ENCODE peak calls at places on chromosomes 1 and 21, in five cellular contexts. R, M, U, Z and V are unnamed samples. For H3K36me3, the result is how much of the 10 kb centered on the place peaks cover.

GRCh38 chr1:9901148-9902059 is 8.7 kb downstream of the CTNNBIP1 start:
- DNase-seq in U (no peak), Z (no peak), M (no peak), R (no peak), V (peak)

GRCh38 chr21:44407493-44407892 is 47.8 kb upstream of the LRRC3 start:
- DNase-seq in U (no peak), M (no peak), R (no peak), Z (no peak), V (no peak)

GRCh38 chr1:12457771-12458170 is 160.2 kb downstream of the DHRS3 start:
- DNase-seq in M (no peak), Z (peak), R (peak), U (no peak), V (no peak)

GRCh38 chr21:37367758-37368535 is 1.4 kb downstream of the DYRK1A start:
- DNase-seq in M (no peak), Z (peak), R (peak), U (peak), V (peak)

GRCh38 chr1:182990413-182991144 is 32.6 kb upstream of the LAMC1 start:
- DNase-seq in Z (no peak), M (no peak), U (no peak), R (peak), V (no peak)

GRCh38 chr1:94398356-94398755 is 19.8 kb upstream of the ABCD3 start:
- DNase-seq in U (no peak), R (no peak), M (no peak), Z (no peak), V (no peak)

GRCh38 chr1:160117709-160118183 is 2.2 kb downstream of the ATP1A2 start:
- DNase-seq in U (no peak), R (peak), Z (peak), M (no peak), V (no peak)

GRCh38 chr1:157085416-157085815 is 14.2 kb downstream of the ETV3L start:
- DNase-seq in M (no peak), U (no peak), R (peak), Z (no peak), V (no peak)

GRCh38 chr1:153771841-153772593 is 3.2 kb upstream of the SLC27A3 start:
- DNase-seq in M (no peak), R (no peak), Z (no peak), U (peak), V (peak)

GRCh38 chr1:75135829-75136142 is 1.6 kb downstream of the LHX8 start:
- DNase-seq in R (peak), U (peak), Z (no peak), M (no peak), V (no peak)

GRCh38 chr1:29711582-29712274 is 475.4 kb downstream of the PTPRU start:
- DNase-seq in M (no peak), U (no peak), R (peak), Z (no peak), V (no peak)

GRCh38 chr1:161081151-161081405 is 8.3 kb downstream of the NECTIN4 start:
- DNase-seq in Z (no peak), U (no peak), M (no peak), R (no peak), V (no peak)

GRCh38 chr1:29122662-29122986 is 1.1 kb downstream of the TMEM200B start:
- DNase-seq in R (peak), Z (peak), U (peak), M (no peak), V (no peak)

GRCh38 chr1:201540846-201541735 is 2.2 kb downstream of the NAV1 start:
- DNase-seq in M (no peak), U (no peak), R (no peak), Z (no peak), V (no peak)

GRCh38 chr1:192726820-192727504 is 81.9 kb upstream of the RGS2 start:
- DNase-seq in M (no peak), R (no peak), U (no peak), Z (no peak), V (no peak)

GRCh38 chr1:27563407-27564263 is 40.3 kb downstream of the AHDC1 start:
- DNase-seq in U (no peak), R (peak), Z (peak), M (no peak), V (peak)

GRCh38 chr1:216270086-216270773 is 153.0 kb downstream of the USH2A start:
- DNase-seq in M (no peak), U (no peak), Z (no peak), R (no peak), V (no peak)

GRCh38 chr1:59332983-59333382 is 36.1 kb downstream of the FGGY start:
- DNase-seq in Z (no peak), U (no peak), M (no peak), R (peak), V (no peak)

GRCh38 chr21:42434884-42435283 is 31.2 kb downstream of the UBASH3A start:
- DNase-seq in R (no peak), Z (no peak), M (no peak), U (no peak), V (no peak)

GRCh38 chr1:76010802-76011201 is 63.7 kb upstream of the ST6GALNAC3 start:
- DNase-seq in M (no peak), R (no peak), Z (no peak), U (no peak), V (no peak)

GRCh38 chr1:159804924-159805323 is 2.8 kb downstream of the FCRL6 start:
- DNase-seq in R (no peak), M (no peak), Z (no peak), U (no peak), V (no peak)

GRCh38 chr21:42552407-42553336 is 39.0 kb downstream of the SLC37A1 start:
- DNase-seq in M (no peak), R (no peak), Z (peak), U (no peak), V (no peak)

GRCh38 chr1:67853704-67854103 is 20.4 kb upstream of the GNG12 start:
- DNase-seq in U (peak), Z (no peak), M (no peak), R (peak), V (peak)

DNA sequence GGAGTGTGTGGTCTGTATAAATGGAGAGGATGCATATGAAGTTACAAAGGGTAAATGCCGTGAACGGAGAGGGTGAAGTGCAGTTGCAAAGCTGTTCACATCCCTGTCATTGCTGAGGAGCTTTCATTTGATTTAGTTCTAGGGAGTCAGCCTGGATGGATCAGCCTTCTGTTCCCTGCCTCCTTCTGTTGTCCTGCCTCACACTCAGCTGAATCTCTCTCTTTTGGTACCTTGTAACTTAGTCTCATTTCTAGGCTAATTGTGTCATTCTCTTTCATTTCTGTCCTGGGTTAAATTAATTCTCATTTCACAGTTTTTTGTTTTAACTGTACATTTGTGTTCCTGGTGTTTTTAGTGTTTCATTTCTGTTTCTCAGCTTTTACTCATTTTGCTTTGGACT is 133.2 kb upstream of the COL6A1 start:
- DNase-seq in M (no peak), Z (no peak), R (no peak), U (no peak), V (no peak)
- H3K36me3 ChIP-seq in M (under half), Z (under half), R (under half), U (under half), V (under half)

GRCh38 chr1:174747613-174748012 is 252.1 kb upstream of the CACYBP start:
- DNase-seq in M (no peak), U (no peak), Z (no peak), R (no peak), V (no peak)
- TF ChIP-seq CTCF in M (no peak), U (no peak), Z (no peak), R (no peak), V (no peak)

GRCh38 chr1:26541816-26542711 is 12.5 kb downstream of the RPS6KA1 start:
- DNase-seq in M (peak), Z (peak), U (peak), R (peak), V (peak)

GRCh38 chr1:26542781-26543443 is 13.4 kb downstream of the RPS6KA1 start:
- DNase-seq in Z (no peak), R (no peak), U (no peak), M (no peak), V (no peak)

GRCh38 chr1:26540346-26540745 is 10.8 kb downstream of the RPS6KA1 start:
- DNase-seq in Z (no peak), U (no peak), R (no peak), M (no peak), V (peak)

GRCh38 chr1:26539722-26540121 is 10.2 kb downstream of the RPS6KA1 start:
- DNase-seq in M (no peak), Z (no peak), R (no peak), U (no peak), V (peak)

GRCh38 chr1:26541431-26541815 is 11.9 kb downstream of the RPS6KA1 start:
- DNase-seq in U (no peak), R (no peak), M (no peak), Z (no peak), V (no peak)
- H3K27ac ChIP-seq in U (peak), R (no peak), M (peak), Z (no peak), V (no peak)

GRCh38 chr1:151425103-151425502 is 25.7 kb downstream of the PSMB4 start:
- DNase-seq in M (no peak), Z (no peak), R (no peak), U (no peak), V (no peak)
- H3K36me3 ChIP-seq in M (under half), Z (half or more), R (under half), U (under half), V (under half)

GRCh38 chr1:197807216-197807615 is 31.9 kb upstream of the DENND1B start:
- DNase-seq in R (no peak), M (no peak), U (no peak), Z (no peak), V (no peak)
- TF ChIP-seq CTCF in R (no peak), M (no peak), U (no peak), Z (no peak), V (no peak)

DNA sequence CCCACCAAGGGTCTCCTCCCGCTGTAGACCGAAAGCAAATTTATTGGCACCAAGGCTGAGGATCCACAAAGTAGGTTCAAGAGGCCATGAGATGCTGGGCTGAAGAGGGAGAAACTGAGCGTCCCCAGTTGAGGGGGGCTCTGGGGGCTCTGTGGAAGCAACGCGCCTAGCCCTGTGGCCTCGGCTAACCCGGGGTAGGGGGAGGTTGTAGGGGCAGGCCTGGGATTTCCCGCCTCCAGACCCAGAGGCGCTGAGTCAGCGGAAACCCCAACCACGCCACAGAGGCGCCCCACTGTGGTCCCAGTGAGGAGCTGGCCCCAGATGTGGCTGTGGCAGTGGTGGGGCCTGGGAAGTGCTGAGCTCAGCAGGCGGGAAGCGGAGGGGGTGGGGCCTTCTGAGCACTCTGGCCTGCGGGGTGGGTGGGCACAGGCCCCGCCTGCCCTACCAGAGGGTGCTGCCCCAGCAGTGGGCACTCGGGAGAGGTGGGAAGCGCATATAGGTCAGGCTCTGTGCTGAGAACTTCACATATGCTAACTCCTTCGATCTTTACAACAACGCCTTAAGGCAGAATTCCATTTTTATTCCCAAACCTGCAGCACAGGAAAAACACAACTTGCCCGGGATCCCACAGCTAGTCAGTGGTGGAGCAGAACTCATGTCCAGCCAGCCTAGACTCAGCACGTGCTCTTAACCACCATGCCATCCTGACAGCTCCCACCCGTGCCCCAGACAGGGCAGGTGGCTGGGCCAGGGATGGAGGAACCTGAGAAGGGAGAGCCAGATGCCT is 1.5 kb upstream of the COL16A1 start:
- DNase-seq in Z (peak), R (peak), U (peak), M (no peak), V (peak)
- H3K27ac ChIP-seq in Z (peak), R (peak), U (peak), M (peak), V (no peak)

GRCh38 chr1:204439976-204440375 is 28.4 kb upstream of the PPP1R15B start:
- DNase-seq in M (no peak), U (no peak), R (no peak), Z (no peak), V (peak)
- H3K36me3 ChIP-seq in M (under half), U (under half), R (under half), Z (under half), V (under half)

GRCh38 chr1:204725821-204726448 is 40.4 kb upstream of the LRRN2 start:
- DNase-seq in R (no peak), U (no peak), Z (no peak), M (no peak), V (no peak)

GRCh38 chr1:204716687-204717086 is 31.1 kb upstream of the LRRN2 start:
- DNase-seq in R (no peak), U (no peak), Z (no peak), M (no peak), V (no peak)

GRCh38 chr1:204723131-204723787 is 37.7 kb upstream of the LRRN2 start:
- DNase-seq in U (no peak), M (no peak), R (no peak), Z (no peak), V (no peak)

GRCh38 chr1:204726478-204726877 is 40.9 kb upstream of the LRRN2 start:
- DNase-seq in R (peak), M (no peak), U (no peak), Z (no peak), V (no peak)

GRCh38 chr1:204721378-204722041 is 36.0 kb upstream of the LRRN2 start:
- DNase-seq in U (no peak), M (no peak), R (no peak), Z (no peak), V (no peak)
- TF ChIP-seq CTCF in U (no peak), M (no peak), R (no peak), Z (no peak), V (no peak)

GRCh38 chr1:13781228-13781627 is 81.2 kb downstream of the PRDM2 start:
- DNase-seq in R (no peak), M (no peak), Z (no peak), U (no peak), V (no peak)
- H3K27ac ChIP-seq in R (no peak), M (peak), Z (no peak), U (no peak), V (no peak)